ENCODE peak calls at places on chromosomes 6 and 20, in five cellular contexts. One of them, this sample, is unnamed.

GRCh38 chr6:106105493-106105892 is 19.4 kb downstream of the PRDM1 start:
- DNase-seq in pancreas: peak
- DNase-seq in mammary epithelial cell: no peak
- DNase-seq in tibial artery: no peak
- DNase-seq in A549: no peak
- DNase-seq in this sample: no peak

GRCh38 chr6:38316099-38316868 is 323.4 kb downstream of the BTBD9 start:
- DNase-seq in pancreas: no peak
- DNase-seq in mammary epithelial cell: no peak
- DNase-seq in tibial artery: no peak
- DNase-seq in A549: no peak
- DNase-seq in this sample: no peak

GRCh38 chr6:153170511-153170910 is 39.4 kb upstream of the RGS17 start:
- DNase-seq in pancreas: no peak
- DNase-seq in mammary epithelial cell: peak
- DNase-seq in tibial artery: no peak
- DNase-seq in A549: peak
- DNase-seq in this sample: peak

GRCh38 chr6:31896856-31897611 is 464 bp downstream of the EHMT2 start:
- DNase-seq in pancreas: peak
- DNase-seq in mammary epithelial cell: no peak
- DNase-seq in tibial artery: no peak
- DNase-seq in A549: no peak
- DNase-seq in this sample: no peak

GRCh38 chr20:49913399-49914047 is 1.8 kb downstream of the SPATA2 start:
- DNase-seq in pancreas: no peak
- DNase-seq in mammary epithelial cell: no peak
- DNase-seq in tibial artery: peak
- DNase-seq in A549: no peak
- DNase-seq in this sample: no peak

GRCh38 chr6:148524976-148525375 is 182.3 kb downstream of the SASH1 start:
- DNase-seq in pancreas: no peak
- DNase-seq in mammary epithelial cell: no peak
- DNase-seq in tibial artery: no peak
- DNase-seq in A549: no peak
- DNase-seq in this sample: no peak

GRCh38 chr6:49430187-49430586 is 32.9 kb downstream of the MMUT start:
- DNase-seq in pancreas: no peak
- DNase-seq in mammary epithelial cell: peak
- DNase-seq in tibial artery: no peak
- DNase-seq in A549: peak
- DNase-seq in this sample: no peak

GRCh38 chr20:62977613-62978558 is 25.4 kb downstream of the SLC17A9 start:
- DNase-seq in pancreas: no peak
- DNase-seq in mammary epithelial cell: no peak
- DNase-seq in tibial artery: no peak
- DNase-seq in A549: peak
- DNase-seq in this sample: peak

GRCh38 chr6:45630314-45630713 is 252.6 kb upstream of the SUPT3H start:
- DNase-seq in pancreas: no peak
- DNase-seq in mammary epithelial cell: no peak
- DNase-seq in tibial artery: no peak
- DNase-seq in A549: no peak
- DNase-seq in this sample: no peak

GRCh38 chr20:25025986-25026605 is 31.8 kb downstream of the ACSS1 start:
- DNase-seq in pancreas: no peak
- DNase-seq in mammary epithelial cell: no peak
- DNase-seq in tibial artery: peak
- DNase-seq in A549: no peak
- DNase-seq in this sample: no peak

GRCh38 chr20:51402201-51402600 is 140.3 kb downstream of the NFATC2 start:
- DNase-seq in pancreas: no peak
- DNase-seq in mammary epithelial cell: no peak
- DNase-seq in tibial artery: no peak
- DNase-seq in A549: no peak
- DNase-seq in this sample: no peak
- H3K27ac ChIP-seq in pancreas: no peak
- H3K27ac ChIP-seq in mammary epithelial cell: no peak
- H3K27ac ChIP-seq in tibial artery: no peak
- H3K27ac ChIP-seq in A549: no peak
- H3K27ac ChIP-seq in this sample: no peak

GRCh38 chr20:32445539-32446273 is 87.6 kb downstream of the ASXL1 start:
- DNase-seq in pancreas: peak
- DNase-seq in mammary epithelial cell: no peak
- DNase-seq in tibial artery: peak
- DNase-seq in A549: no peak
- DNase-seq in this sample: no peak
- TF ChIP-seq CTCF in pancreas: no peak
- TF ChIP-seq CTCF in mammary epithelial cell: no peak
- TF ChIP-seq CTCF in tibial artery: no peak
- TF ChIP-seq CTCF in A549: no peak
- TF ChIP-seq CTCF in this sample: no peak

GRCh38 chr6:2764610-2765165 is 505 bp upstream of the WRNIP1 start:
- DNase-seq in pancreas: no peak
- DNase-seq in mammary epithelial cell: peak
- DNase-seq in tibial artery: no peak
- DNase-seq in A549: peak
- DNase-seq in this sample: peak

GRCh38 chr6:2767327-2767985 is 2.3 kb downstream of the WRNIP1 start:
- DNase-seq in pancreas: no peak
- DNase-seq in mammary epithelial cell: no peak
- DNase-seq in tibial artery: no peak
- DNase-seq in A549: no peak
- DNase-seq in this sample: no peak

GRCh38 chr6:2765166-2765895 is at the start of gene WRNIP1:
- DNase-seq in pancreas: peak
- DNase-seq in mammary epithelial cell: peak
- DNase-seq in tibial artery: peak
- DNase-seq in A549: peak
- DNase-seq in this sample: peak

GRCh38 chr6:2766767-2767314 is 1.6 kb downstream of the WRNIP1 start:
- DNase-seq in pancreas: no peak
- DNase-seq in mammary epithelial cell: no peak
- DNase-seq in tibial artery: no peak
- DNase-seq in A549: no peak
- DNase-seq in this sample: no peak

GRCh38 chr6:2765896-2766766 is 938 bp downstream of the WRNIP1 start:
- DNase-seq in pancreas: peak
- DNase-seq in mammary epithelial cell: peak
- DNase-seq in tibial artery: peak
- DNase-seq in A549: peak
- DNase-seq in this sample: peak
- H3K27ac ChIP-seq in pancreas: peak
- H3K27ac ChIP-seq in mammary epithelial cell: peak
- H3K27ac ChIP-seq in tibial artery: peak
- H3K27ac ChIP-seq in A549: peak
- H3K27ac ChIP-seq in this sample: peak

GRCh38 chr6:168605964-168606363 is 165.0 kb downstream of the SMOC2 start:
- DNase-seq in pancreas: no peak
- DNase-seq in mammary epithelial cell: no peak
- DNase-seq in tibial artery: peak
- DNase-seq in A549: no peak
- DNase-seq in this sample: peak
- TF ChIP-seq CTCF in pancreas: no peak
- TF ChIP-seq CTCF in mammary epithelial cell: no peak
- TF ChIP-seq CTCF in tibial artery: no peak
- TF ChIP-seq CTCF in A549: no peak
- TF ChIP-seq CTCF in this sample: no peak

DNA sequence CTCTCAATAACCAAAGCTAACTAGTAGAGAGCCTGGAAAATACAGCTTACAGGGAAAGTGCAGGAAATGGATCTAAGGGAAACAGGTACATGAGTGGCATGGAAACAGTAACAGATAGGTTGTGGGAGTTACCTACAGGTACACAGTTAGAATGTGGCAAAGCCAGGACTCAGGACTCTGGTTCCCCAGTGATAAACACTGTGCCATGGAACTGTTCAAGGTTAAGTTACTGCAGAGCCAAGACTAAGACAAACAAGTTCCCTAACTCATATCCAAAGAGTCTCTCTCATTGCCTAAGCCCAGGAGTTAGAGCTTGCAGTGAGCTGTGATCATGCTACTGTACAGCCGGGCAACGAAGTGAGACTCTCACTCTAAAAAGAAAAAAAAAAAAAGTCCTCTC is 6.6 kb downstream of the MED20 start:
- DNase-seq in pancreas: no peak
- DNase-seq in mammary epithelial cell: no peak
- DNase-seq in tibial artery: no peak
- DNase-seq in A549: no peak
- DNase-seq in this sample: no peak
- H3K27ac ChIP-seq in pancreas: peak
- H3K27ac ChIP-seq in mammary epithelial cell: no peak
- H3K27ac ChIP-seq in tibial artery: no peak
- H3K27ac ChIP-seq in A549: no peak
- H3K27ac ChIP-seq in this sample: no peak

DNA sequence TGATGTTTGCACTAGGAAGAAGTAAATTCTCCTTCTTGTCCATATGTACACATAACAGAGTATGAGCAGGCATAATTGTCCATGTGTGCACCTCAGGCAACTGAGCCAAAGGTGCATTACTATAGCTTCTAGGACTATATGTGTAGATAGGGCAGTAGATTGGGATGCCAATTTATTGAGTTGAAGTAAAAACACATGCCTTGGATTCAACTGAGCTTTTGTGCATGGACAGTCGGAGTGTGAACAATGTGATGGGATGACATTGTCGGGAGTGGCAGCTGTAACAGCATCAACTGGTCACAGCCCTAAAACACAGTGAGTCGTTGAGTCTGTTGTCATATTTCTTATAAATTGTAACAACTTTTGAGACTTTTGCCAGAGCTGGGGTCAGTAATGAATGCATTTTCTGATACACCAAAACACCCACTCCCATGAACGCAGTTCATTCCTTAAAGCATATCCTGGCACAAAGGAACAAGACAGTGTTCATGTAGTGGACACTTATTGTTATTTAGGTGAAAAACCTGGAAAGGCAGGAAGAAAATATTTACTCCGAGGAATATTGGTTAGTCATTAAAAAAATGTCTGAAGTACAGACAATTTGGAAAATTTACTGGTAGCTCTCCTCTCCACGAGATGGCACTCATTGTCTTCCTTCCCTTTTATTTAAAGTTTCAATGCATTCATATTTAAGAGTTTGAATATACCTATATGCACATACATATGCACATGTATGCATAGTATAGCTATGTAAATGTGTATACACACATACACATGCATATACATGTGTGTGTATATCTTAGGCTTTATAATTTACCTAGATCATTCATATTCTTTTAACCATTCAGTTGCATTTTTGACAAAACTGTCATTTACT is 302.0 kb upstream of the STXBP5 start:
- DNase-seq in pancreas: no peak
- DNase-seq in mammary epithelial cell: no peak
- DNase-seq in tibial artery: no peak
- DNase-seq in A549: no peak
- DNase-seq in this sample: peak
- TF ChIP-seq CTCF in pancreas: no peak
- TF ChIP-seq CTCF in mammary epithelial cell: peak
- TF ChIP-seq CTCF in tibial artery: no peak
- TF ChIP-seq CTCF in A549: peak
- TF ChIP-seq CTCF in this sample: peak